ENCODE peak calls at places on chromosomes 12 and 14, in six cellular contexts. P, H, M, J, S and Y are unnamed samples.

GRCh38 chr12:50110762-50111416 is 1.1 kb upstream of the COX14 start:
- DNase-seq in P (no peak), H (no peak), M (peak; percentile 20), J (peak; percentile 58), S (no peak), Y (peak; percentile 60)

GRCh38 chr14:61147898-61148549 is 133.1 kb downstream of the TMEM30B start:
- DNase-seq in P (no peak), H (no peak), M (peak; percentile 99), J (no peak), S (no peak), Y (peak; percentile 28)

GRCh38 chr12:109645194-109645593 is 68.4 kb upstream of the FAM222A start:
- DNase-seq in P (no peak), H (no peak), M (no peak), J (no peak), S (no peak), Y (no peak)

GRCh38 chr12:71661977-71662522 is 1.6 kb downstream of the ZFC3H1 start:
- DNase-seq in P (no peak), H (no peak), M (peak; percentile 26), J (no peak), S (no peak), Y (no peak)

GRCh38 chr12:120413901-120414695 is 23.8 kb upstream of the COX6A1 start:
- DNase-seq in P (no peak), H (no peak), M (no peak), J (peak; percentile 89), S (no peak), Y (peak; percentile 96)

GRCh38 chr14:80996049-80996901 is 40.9 kb downstream of the TSHR start:
- DNase-seq in P (peak; percentile 88), H (peak; percentile 65), M (peak; percentile 72), J (peak; percentile 30), S (no peak), Y (peak; percentile 64)

GRCh38 chr14:24196071-24197061 is 1.1 kb upstream of the TM9SF1 start:
- DNase-seq in P (no peak), H (no peak), M (peak; percentile 49), J (no peak), S (no peak), Y (peak; percentile 43)

GRCh38 chr12:133120385-133121191 is 9.5 kb downstream of the ZNF891 start:
- DNase-seq in P (no peak), H (no peak), M (no peak), J (no peak), S (no peak), Y (no peak)

GRCh38 chr12:93684716-93685115 is 7.5 kb downstream of the CRADD start:
- DNase-seq in P (no peak), H (no peak), M (no peak), J (no peak), S (no peak), Y (no peak)

GRCh38 chr14:35925319-35925718 is 99.2 kb downstream of the BRMS1L start:
- DNase-seq in P (no peak), H (no peak), M (no peak), J (no peak), S (no peak), Y (no peak)

GRCh38 chr12:43267782-43268181 is 284.2 kb downstream of the ADAMTS20 start:
- DNase-seq in P (no peak), H (no peak), M (peak; percentile 68), J (no peak), S (no peak), Y (no peak)

GRCh38 chr12:13234045-13234641 is 37.6 kb downstream of the EMP1 start:
- DNase-seq in P (peak; percentile 72), H (peak; percentile 73), M (peak; percentile 86), J (peak; percentile 72), S (peak; percentile 13), Y (peak; percentile 66)

GRCh38 chr14:34593740-34594375 is 36.1 kb downstream of the SNX6 start:
- DNase-seq in P (no peak), H (no peak), M (no peak), J (no peak), S (no peak), Y (no peak)